ENCODE peak calls at places on chromosomes 11 and 22, in four cellular contexts. R, S, N and W are unnamed samples. For H3K4me1, the result is how much of the 10 kb centered on the place peaks cover.

GRCh38 chr22:19085233-19086043 is 36.8 kb downstream of the DGCR2 start:
- DNase-seq in N (no peak), R (peak), S (no peak), W (peak)

GRCh38 chr11:29256580-29256979 is 760.2 kb downstream of the KCNA4 start:
- DNase-seq in R (no peak), S (no peak), N (no peak), W (no peak)

GRCh38 chr11:12209096-12209495 is 98.7 kb downstream of the MICAL2 start:
- DNase-seq in R (no peak), S (no peak), N (no peak), W (no peak)

GRCh38 chr11:75507571-75507970 is 18.2 kb downstream of the GDPD5 start:
- DNase-seq in N (no peak), R (no peak), S (no peak), W (no peak)

GRCh38 chr11:66892926-66893325 is 36.1 kb downstream of the LRFN4 start:
- DNase-seq in R (peak), S (no peak), N (no peak), W (no peak)

GRCh38 chr11:12900496-12900895 is 108.6 kb upstream of the RASSF10 start:
- DNase-seq in R (peak), N (peak), S (peak), W (no peak)

GRCh38 chr22:30411780-30412179 is 13.8 kb upstream of the MTFP1 start:
- DNase-seq in R (no peak), N (no peak), S (no peak), W (no peak)

GRCh38 chr11:76801736-76802135 is 18.6 kb downstream of the TSKU start:
- DNase-seq in S (no peak), N (no peak), R (peak), W (no peak)

GRCh38 chr22:21044931-21045584 is 688 bp upstream of the LRRC74B start:
- DNase-seq in N (peak), S (no peak), R (peak), W (peak)

GRCh38 chr11:68128682-68129327 is 7.6 kb upstream of the CHKA start:
- DNase-seq in R (peak), S (peak), N (peak), W (peak)

GRCh38 chr11:123517559-123518364 is 87.7 kb downstream of the GRAMD1B start:
- DNase-seq in S (no peak), N (no peak), R (no peak), W (no peak)

GRCh38 chr11:95789506-95790122 is at the start of gene FAM76B:
- DNase-seq in R (peak), N (peak), S (peak), W (peak)
- TF ChIP-seq CTCF in R (no peak), N (no peak), S (no peak), W (no peak)

GRCh38 chr22:36860017-36860416 is 789 bp upstream of the NCF4 start:
- DNase-seq in S (no peak), N (no peak), R (no peak), W (no peak)
- H3K4me1 ChIP-seq in S (under half), N (under half), R (under half), W (under half)

GRCh38 chr11:5937868-5938602 is 4.0 kb upstream of the OR56A3 start:
- DNase-seq in N (no peak), R (no peak), S (no peak), W (no peak)
- H3K4me3 ChIP-seq in N (no peak), R (no peak), S (no peak), W (no peak)

GRCh38 chr22:44957267-44957905 is 52.4 kb downstream of the PHF21B start:
- DNase-seq in S (peak), N (no peak), R (peak), W (no peak)
- TF ChIP-seq CTCF in S (peak), N (no peak), R (peak), W (no peak)

GRCh38 chr11:120192831-120193625 is 17.8 kb upstream of the OAF start:
- DNase-seq in N (no peak), R (no peak), S (no peak), W (no peak)
- H3K4me1 ChIP-seq in N (under half), R (under half), S (under half), W (under half)

GRCh38 chr11:44681698-44682097 is 45.1 kb upstream of the TSPAN18 start:
- DNase-seq in N (no peak), R (peak), S (no peak), W (no peak)
- H3K4me3 ChIP-seq in N (no peak), R (no peak), S (no peak), W (no peak)

GRCh38 chr11:36540998-36541397 is 26.8 kb upstream of the RAG1 start:
- DNase-seq in N (peak), R (peak), S (peak), W (no peak)
- TF ChIP-seq CTCF in N (peak), R (peak), S (peak), W (peak)

DNA sequence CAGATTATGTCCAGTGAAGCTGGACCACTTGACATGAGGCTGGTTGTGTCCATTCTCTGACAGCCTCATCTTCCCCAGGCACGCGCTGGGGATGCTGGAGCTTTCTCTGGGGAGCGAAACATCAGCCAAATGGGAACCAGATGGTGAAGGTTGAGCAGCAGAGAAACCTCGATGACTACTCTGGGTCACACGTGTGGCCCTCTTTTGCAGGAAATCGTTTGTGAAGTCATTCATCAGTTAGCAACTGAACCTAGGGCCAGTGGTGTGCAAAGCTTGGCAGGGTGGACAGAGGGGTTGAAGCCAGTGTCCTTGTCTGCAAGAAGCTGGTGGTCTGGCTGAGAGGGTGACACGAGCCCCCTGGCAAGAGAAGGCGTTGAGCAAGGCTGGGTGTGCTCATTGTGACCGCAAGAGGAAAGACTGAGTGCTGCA is 109.8 kb downstream of the ZBTB16 start:
- DNase-seq in N (peak), R (no peak), S (no peak), W (no peak)
- H3K4me1 ChIP-seq in N (half or more), R (under half), S (half or more), W (half or more)

GRCh38 chr11:114080769-114081168 is 21.3 kb downstream of the ZBTB16 start:
- DNase-seq in S (no peak), R (no peak), N (no peak), W (peak)

GRCh38 chr11:114082767-114083181 is 23.3 kb downstream of the ZBTB16 start:
- DNase-seq in S (peak), N (peak), R (no peak), W (no peak)

GRCh38 chr11:114082415-114082748 is 22.9 kb downstream of the ZBTB16 start:
- DNase-seq in N (peak), S (no peak), R (no peak), W (peak)

GRCh38 chr11:114080219-114080618 is 20.7 kb downstream of the ZBTB16 start:
- DNase-seq in R (no peak), S (no peak), N (peak), W (no peak)

DNA sequence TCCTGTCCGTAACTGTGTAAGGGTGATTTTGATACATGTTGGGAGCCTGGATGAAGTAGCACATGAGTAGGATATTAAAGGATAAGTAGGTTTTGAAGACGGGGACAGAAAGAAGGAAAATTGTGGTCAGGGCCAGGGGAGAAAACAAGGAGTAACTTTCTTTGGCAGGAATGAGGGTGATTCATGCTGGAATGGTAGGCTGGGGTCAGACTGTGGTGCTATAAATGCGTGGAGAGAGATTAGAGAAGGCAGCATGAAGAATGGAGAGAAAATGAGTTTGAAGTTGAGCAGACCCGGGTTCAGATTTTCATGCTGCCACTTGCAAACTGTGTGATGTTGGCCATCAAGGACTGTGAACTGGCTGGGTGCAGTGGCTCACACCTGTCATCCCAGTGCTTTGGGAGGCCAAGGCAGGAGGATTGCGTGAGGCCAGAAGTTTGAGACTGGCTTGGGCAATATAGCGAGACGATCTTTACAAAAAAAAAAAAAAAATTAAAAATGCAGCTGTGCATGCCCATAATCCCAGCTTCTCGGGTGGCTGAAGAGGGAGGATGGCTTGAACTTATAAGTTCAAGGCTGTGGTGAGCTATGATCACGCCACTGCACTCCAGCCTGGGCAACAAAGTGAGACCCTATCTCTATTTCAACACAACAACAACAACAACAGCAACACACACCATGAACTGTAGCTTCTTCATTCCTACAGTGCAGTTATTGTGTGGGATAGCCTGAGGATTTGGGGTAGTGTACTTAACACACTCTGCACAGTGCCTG is 22.3 kb downstream of the ZBTB16 start:
- DNase-seq in N (no peak), R (no peak), S (no peak), W (no peak)
- H3K4me3 ChIP-seq in N (no peak), R (no peak), S (no peak), W (no peak)